ENCODE peak calls at places on chromosomes 4 and X, in ten cellular contexts. P is K562; L is cardiac muscle cell; V is AG04449; N is Calu3; K is choroid plexus epithelial cell; F is CD4-positive, alpha-beta T cell; X is thoracic aorta; U is BJ; B is prostate gland. Y is an unnamed sample.

GRCh38 chrX:74351760-74352159 is 47.8 kb downstream of the ZCCHC13 start:
- DNase-seq in P (peak; percentile 9), L (peak; percentile 15), V (no peak), N (no peak), K (peak; percentile 15), F (no peak), X (no peak), U (no peak), B (no peak), Y (no peak)

GRCh38 chr4:131613086-131613823 is 1535.8 kb upstream of the PCDH10 start:
- DNase-seq in P (no peak), L (no peak), V (no peak), N (no peak), K (peak; percentile 69), F (no peak), X (no peak), U (no peak), B (no peak), Y (no peak)

GRCh38 chr4:122156819-122157218 is 4.7 kb downstream of the BLTP1 start:
- DNase-seq in P (no peak), L (peak; percentile 2), V (no peak), N (no peak), K (no peak), F (no peak), X (no peak), U (no peak), B (no peak), Y (no peak)

GRCh38 chr4:89056953-89057398 is at the start of gene FAM13A:
- DNase-seq in P (peak; percentile 79), L (peak; percentile 98), V (peak; percentile 91), N (peak; percentile 62), K (peak; percentile 99), F (no peak), X (peak; percentile 59), U (peak; percentile 73), B (peak; percentile 95), Y (peak; percentile 75)

GRCh38 chr4:79217043-79217442 is 108.8 kb downstream of the NAA11 start:
- DNase-seq in P (no peak), L (no peak), V (no peak), N (no peak), K (no peak), F (no peak), X (no peak), U (no peak), B (no peak), Y (no peak)

GRCh38 chr4:122377352-122377751 is 1.5 kb upstream of the ADAD1 start:
- DNase-seq in P (no peak), L (no peak), V (no peak), N (no peak), K (no peak), F (no peak), X (no peak), U (no peak), B (no peak), Y (no peak)

GRCh38 chr4:174948826-174949225 is 30.7 kb downstream of the ADAM29 start:
- DNase-seq in P (no peak), L (no peak), V (no peak), N (no peak), K (no peak), F (no peak), X (no peak), U (no peak), B (no peak), Y (no peak)

GRCh38 chr4:80188457-80188800 is 8.9 kb upstream of the PRDM8 start:
- DNase-seq in P (no peak), L (no peak), V (no peak), N (no peak), K (no peak), F (no peak), X (no peak), U (no peak), B (no peak), Y (no peak)

GRCh38 chr4:145014365-145014764 is 83.6 kb downstream of the ANAPC10 start:
- DNase-seq in P (no peak), L (no peak), V (no peak), N (no peak), K (no peak), F (no peak), X (no peak), U (no peak), B (no peak), Y (no peak)
- TF ChIP-seq CTCF in P (no peak), L (no peak), V (no peak), N (no peak), K (no peak), F (no peak), X (no peak), U (no peak), B (no peak), Y (no peak)

GRCh38 chr4:94486372-94486801 is 34.6 kb downstream of the PDLIM5 start:
- DNase-seq in P (no peak), L (peak; percentile 55), V (no peak), N (peak; percentile 18), K (peak; percentile 50), F (no peak), X (no peak), U (no peak), B (no peak), Y (no peak)
- TF ChIP-seq CTCF in P (no peak), L (no peak), V (no peak), N (no peak), K (no peak), F (no peak), X (no peak), U (no peak), B (no peak), Y (no peak)

DNA sequence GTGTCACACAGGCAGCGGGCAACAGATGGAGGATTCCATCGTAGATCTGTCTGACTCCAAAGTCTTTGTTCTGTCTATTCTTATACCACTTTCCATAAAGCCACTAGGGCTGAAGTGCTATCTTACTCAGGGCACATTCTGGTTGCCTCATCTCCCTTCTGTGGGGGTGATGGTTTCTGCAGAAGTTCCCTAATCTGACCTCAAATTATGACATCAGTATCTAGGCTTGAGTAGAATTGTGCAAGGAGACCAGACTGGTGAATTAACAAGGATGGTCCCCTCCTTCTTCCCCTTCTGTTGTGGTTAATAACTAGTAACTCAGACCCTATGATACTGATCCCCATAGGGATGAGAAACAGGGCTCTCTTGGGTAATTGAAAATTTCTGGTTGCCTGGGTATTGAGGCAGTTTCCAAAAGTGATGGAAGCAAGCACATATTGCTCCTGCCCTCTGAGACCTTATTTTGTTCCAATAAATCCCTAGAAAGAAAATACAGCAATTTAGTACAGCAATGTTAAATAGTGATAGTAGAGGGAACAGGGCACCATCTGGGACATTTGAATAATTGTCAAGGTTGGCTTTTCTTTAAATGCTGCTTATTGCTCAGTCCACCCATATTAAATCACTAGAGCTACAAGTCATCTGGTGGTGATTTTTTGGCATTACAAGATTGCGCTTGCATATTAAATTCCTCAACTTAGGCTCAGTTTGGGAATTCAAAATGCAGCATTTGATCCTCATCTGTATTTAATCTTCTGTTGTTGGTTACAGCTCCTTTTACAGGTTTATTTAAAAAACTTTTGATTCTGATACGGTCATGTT is 57.3 kb upstream of the AP1S2 start:
- DNase-seq in P (no peak), L (peak; percentile 63), V (no peak), N (no peak), K (no peak), F (no peak), X (no peak), U (no peak), B (no peak), Y (no peak)
- TF ChIP-seq CTCF in P (no peak), L (no peak), V (no peak), N (no peak), K (no peak), F (no peak), X (no peak), U (no peak), B (no peak), Y (no peak)

GRCh38 chr4:125314676-125315570 is at the start of gene FAT4:
- DNase-seq in P (peak; percentile 35), L (peak; percentile 100), V (peak; percentile 90), N (peak; percentile 89), K (peak; percentile 100), F (no peak), X (peak; percentile 82), U (peak; percentile 83), B (peak; percentile 87), Y (peak; percentile 91)
- TF ChIP-seq CTCF in P (no peak), L (peak; percentile 14), V (peak; percentile 1), N (no peak), K (peak; percentile 40), F (no peak), X (no peak), U (peak; percentile 37), B (peak; percentile 21), Y (no peak)

GRCh38 chr4:182877326-182877883 is 39.8 kb downstream of the DCTD start:
- DNase-seq in P (no peak), L (no peak), V (no peak), N (no peak), K (no peak), F (no peak), X (no peak), U (no peak), B (no peak), Y (no peak)
- TF ChIP-seq CTCF in P (no peak), L (no peak), V (no peak), N (no peak), K (no peak), F (no peak), X (no peak), U (no peak), B (no peak), Y (peak; percentile 35)

DNA sequence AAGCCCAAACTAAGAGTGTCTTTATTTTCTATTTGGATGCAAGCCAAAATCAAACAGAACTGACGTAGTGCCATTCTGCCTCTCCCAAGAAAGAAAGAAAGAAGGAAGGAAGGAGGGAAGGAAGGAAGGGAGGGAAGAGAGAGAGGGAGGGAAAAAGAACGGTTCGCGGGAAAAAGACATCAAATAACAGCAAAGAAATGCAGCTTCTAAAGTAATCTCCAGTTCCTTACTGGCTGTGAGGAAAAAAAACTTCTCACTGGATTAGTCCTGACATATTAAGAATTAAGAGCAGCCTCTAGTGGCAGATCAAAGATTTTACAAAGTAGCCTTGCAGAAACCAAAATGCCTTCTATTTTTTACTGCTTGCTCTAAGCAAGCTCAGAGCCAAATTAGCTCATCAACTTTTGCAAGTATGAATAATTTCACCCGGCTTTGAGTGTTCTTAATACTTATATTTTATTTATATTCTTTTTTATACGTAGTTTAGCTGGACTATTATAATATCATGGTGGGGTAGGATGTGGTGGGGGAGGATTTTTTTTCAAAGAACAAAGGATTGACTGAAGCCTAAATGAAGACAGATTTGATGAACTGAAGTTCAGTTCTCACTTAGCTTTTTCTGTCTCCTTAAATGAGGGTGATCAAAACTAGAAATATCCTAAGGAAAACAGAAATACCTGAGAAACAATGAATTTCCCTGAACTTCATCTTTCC is 36.6 kb downstream of the PITX2 start:
- DNase-seq in P (peak; percentile 12), L (peak; percentile 78), V (peak; percentile 44), N (no peak), K (peak; percentile 87), F (no peak), X (no peak), U (peak; percentile 4), B (no peak), Y (no peak)
- TF ChIP-seq CTCF in P (no peak), L (peak; percentile 69), V (peak; percentile 25), N (peak; percentile 29), K (peak; percentile 68), F (no peak), X (no peak), U (peak; percentile 58), B (no peak), Y (peak; percentile 68)

GRCh38 chrX:70762285-70762684 is 146.2 kb downstream of the TEX11 start:
- DNase-seq in P (no peak), L (no peak), V (no peak), N (peak; percentile 5), K (no peak), F (no peak), X (no peak), U (no peak), B (no peak), Y (no peak)
- TF ChIP-seq CTCF in P (no peak), L (no peak), V (no peak), N (no peak), K (no peak), F (no peak), X (no peak), U (no peak), B (no peak), Y (no peak)

Y was measured in type B pancreatic cell.